ENCODE peak calls at places on chromosome 12, in five cellular contexts. H is left ventricle myocardium inferior, G is RWPE2, C is T-helper 9 cell, S is Right ventricle myocardium superior. E is an unnamed sample.
A peak's percentile ranks its signal among the peaks of the same experiment; 100 is the strongest.

GRCh38 chr12:49322367-49322707 is 718 bp upstream of the TROAP start:
- DNase-seq in C (no peak), G (no peak), H (no peak), S (no peak), E (no peak)

GRCh38 chr12:87793134-87793533 is 236.1 kb downstream of the C12orf50 start:
- DNase-seq in C (no peak), S (no peak), G (no peak), H (no peak), E (no peak)

GRCh38 chr12:95764848-95765247 is 25.7 kb downstream of the NTN4 start:
- DNase-seq in S (no peak), C (no peak), G (no peak), H (no peak), E (no peak)

GRCh38 chr12:92439397-92439779 is 263.4 kb upstream of the PLEKHG7 start:
- DNase-seq in C (no peak), H (no peak), G (no peak), S (no peak), E (no peak)

GRCh38 chr12:112514926-112515642 is 96.3 kb downstream of the PTPN11 start:
- DNase-seq in C (no peak), H (no peak), G (no peak), S (no peak), E (no peak)

GRCh38 chr12:65535951-65536350 is 257.5 kb downstream of the MSRB3 start:
- DNase-seq in H (no peak), G (no peak), S (no peak), C (no peak), E (no peak)

GRCh38 chr12:18683603-18684002 is 54.2 kb downstream of the PLCZ1 start:
- DNase-seq in H (no peak), G (no peak), S (no peak), C (no peak), E (no peak)

GRCh38 chr12:99984271-99985128 is at the start of gene ANKS1B:
- DNase-seq in C (no peak), S (peak; percentile 69), H (peak; percentile 34), G (no peak), E (peak; percentile 19)

GRCh38 chr12:86193931-86194330 is 62.3 kb downstream of the MGAT4C start:
- DNase-seq in S (no peak), G (no peak), H (no peak), C (no peak), E (no peak)

GRCh38 chr12:49033611-49034286 is 15.2 kb upstream of the PRKAG1 start:
- DNase-seq in H (no peak), S (peak; percentile 43), C (no peak), G (no peak), E (no peak)

GRCh38 chr12:6278439-6279255 is 31.8 kb upstream of the PLEKHG6 start:
- DNase-seq in S (peak; percentile 90), C (peak; percentile 79), H (peak; percentile 83), G (peak; percentile 87), E (peak; percentile 82)

GRCh38 chr12:96445743-96446655 is 43.4 kb upstream of the CFAP54 start:
- DNase-seq in S (no peak), G (no peak), H (no peak), C (peak; percentile 18), E (peak; percentile 69)

GRCh38 chr12:1529862-1530591 is 64.4 kb downstream of the FBXL14 start:
- DNase-seq in G (peak; percentile 50), S (peak; percentile 54), C (no peak), H (peak; percentile 40), E (peak; percentile 50)

GRCh38 chr12:99918003-99918402 is 66.7 kb downstream of the ANKS1B start:
- DNase-seq in C (no peak), S (no peak), H (no peak), G (no peak), E (no peak)

GRCh38 chr12:4911316-4911994 is 1.8 kb downstream of the KCNA1 start:
- DNase-seq in G (no peak), S (no peak), C (no peak), H (no peak), E (no peak)

GRCh38 chr12:93348568-93349435 is 28.9 kb upstream of the NUDT4 start:
- DNase-seq in H (no peak), C (no peak), S (no peak), G (no peak), E (no peak)

GRCh38 chr12:131530041-131530332 is 180.9 kb upstream of the SFSWAP start:
- DNase-seq in S (no peak), H (no peak), G (no peak), C (no peak), E (no peak)

GRCh38 chr12:117587646-117588287 is 226.3 kb upstream of the NOS1 start:
- DNase-seq in G (no peak), C (peak; percentile 10), S (peak; percentile 62), H (peak; percentile 25), E (peak; percentile 18)

GRCh38 chr12:94571556-94571955 is 78.8 kb downstream of the TMCC3 start:
- DNase-seq in G (peak; percentile 79), S (no peak), H (no peak), C (no peak), E (no peak)

GRCh38 chr12:51365276-51365675 is 18.8 kb upstream of the CELA1 start:
- DNase-seq in H (no peak), C (no peak), S (no peak), G (no peak), E (no peak)

GRCh38 chr12:3698218-3698974 is 54.5 kb downstream of the CRACR2A start:
- DNase-seq in H (no peak), C (no peak), G (no peak), S (no peak), E (no peak)

GRCh38 chr12:39402922-39403321 is 40.0 kb downstream of the KIF21A start:
- DNase-seq in G (no peak), S (no peak), H (no peak), C (no peak), E (no peak)

GRCh38 chr12:65823481-65824313 is 586 bp upstream of the HMGA2 start:
- DNase-seq in H (no peak), S (peak; percentile 54), G (peak; percentile 74), C (no peak), E (peak; percentile 9)

GRCh38 chr12:46692606-46693005 is 133.2 kb downstream of the SLC38A4 start:
- DNase-seq in S (no peak), G (no peak), C (no peak), H (no peak), E (no peak)

GRCh38 chr12:63978519-63978918 is 134.0 kb downstream of the SRGAP1 start:
- DNase-seq in H (no peak), S (no peak), G (no peak), C (no peak), E (no peak)

GRCh38 chr12:107165581-107165980 is 72.2 kb upstream of the CRY1 start:
- DNase-seq in C (no peak), S (no peak), H (no peak), G (no peak), E (no peak)

GRCh38 chr12:30201301-30202160 is 417.8 kb upstream of the TMTC1 start:
- DNase-seq in S (no peak), C (no peak), G (no peak), H (peak; percentile 13), E (peak; percentile 12)

GRCh38 chr12:119592232-119592631 is 1.3 kb upstream of the TMEM233 start:
- DNase-seq in S (no peak), C (no peak), H (no peak), G (no peak), E (no peak)

GRCh38 chr12:111693818-111694217 is 8.0 kb downstream of the ACAD10 start:
- DNase-seq in C (no peak), G (no peak), S (no peak), H (no peak), E (no peak)

GRCh38 chr12:110426300-110426910 is 22.9 kb upstream of the ANAPC7 start:
- DNase-seq in G (no peak), S (no peak), H (no peak), C (no peak), E (no peak)

GRCh38 chr12:44015333-44015941 is 179.6 kb downstream of the TMEM117 start:
- DNase-seq in S (no peak), C (no peak), H (no peak), G (no peak), E (no peak)

GRCh38 chr12:93725531-93725930 is 48.4 kb downstream of the CRADD start:
- DNase-seq in H (no peak), S (no peak), G (no peak), C (no peak), E (no peak)

GRCh38 chr12:31682136-31682962 is 22.9 kb downstream of the ETFBKMT start:
- DNase-seq in C (peak; percentile 38), S (no peak), G (no peak), H (peak; percentile 23), E (peak; percentile 17)

GRCh38 chr12:118136559-118137003 is 657 bp downstream of the PEBP1 start:
- DNase-seq in G (no peak), C (no peak), H (peak; percentile 46), S (peak; percentile 72), E (peak; percentile 60)

GRCh38 chr12:11941601-11942360 is 129.0 kb upstream of the BCL2L14 start:
- DNase-seq in G (no peak), S (no peak), H (no peak), C (no peak), E (no peak)